ENCODE peak calls at places on chromosomes 6 and 20, in nine cellular contexts. I, B, M, C, P, V, H, O and J are unnamed samples.

GRCh38 chr6:134166529-134167221 is 114.3 kb upstream of the SLC2A12 start:
- DNase-seq in I (no peak), C (peak), H (peak), B (peak), O (no peak), P (no peak), V (peak), M (no peak), J (no peak)

GRCh38 chr20:17228624-17229061 is 1.8 kb downstream of the PCSK2 start:
- DNase-seq in I (no peak), V (no peak), C (no peak), O (no peak), B (no peak), M (no peak), H (no peak), P (no peak), J (no peak)

GRCh38 chr6:140485740-140486467 is 1111.5 kb upstream of the CITED2 start:
- DNase-seq in P (peak), C (peak), H (peak), B (peak), I (no peak), O (peak), M (no peak), V (peak), J (peak)

GRCh38 chr6:137681445-137682009 is 185.5 kb upstream of the TNFAIP3 start:
- DNase-seq in C (no peak), V (no peak), I (no peak), O (no peak), M (no peak), B (no peak), P (no peak), H (no peak), J (no peak)

GRCh38 chr6:158627168-158627939 is 17.2 kb downstream of the DYNLT1 start:
- DNase-seq in I (peak), C (no peak), P (no peak), B (no peak), O (no peak), H (no peak), V (peak), M (no peak), J (no peak)

GRCh38 chr20:32031007-32031958 is 20.8 kb upstream of the HCK start:
- DNase-seq in M (peak), V (peak), H (peak), I (peak), O (peak), B (peak), C (peak), P (peak), J (peak)

GRCh38 chr6:157759028-157759427 is 64.0 kb upstream of the SNX9 start:
- DNase-seq in O (no peak), B (no peak), C (no peak), V (no peak), M (no peak), I (no peak), P (no peak), H (no peak), J (no peak)

GRCh38 chr6:150142657-150143501 is at the start of gene PPP1R14C:
- DNase-seq in M (no peak), H (no peak), O (no peak), C (no peak), I (peak), P (no peak), B (peak), V (no peak), J (no peak)

GRCh38 chr6:107344383-107344782 is 115.0 kb downstream of the PDSS2 start:
- DNase-seq in C (no peak), P (no peak), V (no peak), H (no peak), B (no peak), O (no peak), M (no peak), I (no peak), J (no peak)

GRCh38 chr20:38172344-38172743 is 7.3 kb upstream of the TGM2 start:
- DNase-seq in C (peak), P (no peak), V (no peak), M (no peak), B (peak), O (no peak), I (no peak), H (peak), J (no peak)

GRCh38 chr20:63641792-63642517 is 11.3 kb downstream of the STMN3 start:
- DNase-seq in V (peak), P (peak), I (peak), C (peak), H (peak), M (peak), B (peak), O (no peak), J (no peak)

GRCh38 chr20:33012327-33013189 is 5.1 kb downstream of the BPIFB2 start:
- DNase-seq in M (no peak), P (no peak), V (no peak), H (no peak), O (no peak), I (no peak), B (no peak), C (no peak), J (no peak)

GRCh38 chr20:2156224-2156623 is 54.6 kb downstream of the STK35 start:
- DNase-seq in M (no peak), I (no peak), P (no peak), H (no peak), V (no peak), C (no peak), O (no peak), B (no peak), J (no peak)

GRCh38 chr6:34015576-34015975 is 130.3 kb downstream of the GRM4 start:
- DNase-seq in B (no peak), C (peak), V (no peak), I (no peak), M (no peak), P (no peak), O (no peak), H (peak), J (no peak)

GRCh38 chr20:42204261-42204660 is 586.1 kb upstream of the CHD6 start:
- DNase-seq in B (peak), C (no peak), I (no peak), P (no peak), V (no peak), M (peak), H (no peak), O (no peak), J (no peak)

GRCh38 chr6:42322676-42323075 is 105.0 kb upstream of the MRPS10 start:
- DNase-seq in P (no peak), O (no peak), I (no peak), H (no peak), M (no peak), C (no peak), V (no peak), B (no peak), J (no peak)

GRCh38 chr6:63351995-63352586 is 32.3 kb upstream of the LGSN start:
- DNase-seq in I (no peak), C (peak), H (peak), O (peak), M (no peak), V (no peak), B (peak), P (peak), J (peak)

GRCh38 chr6:26205161-26205624 is 118.0 kb downstream of the HFE start:
- DNase-seq in P (peak), V (peak), H (peak), I (peak), M (peak), O (peak), C (peak), B (peak), J (peak)

GRCh38 chr6:151279891-151280290 is 40.1 kb downstream of the AKAP12 start:
- DNase-seq in B (no peak), H (no peak), I (no peak), M (no peak), V (no peak), C (no peak), P (no peak), O (no peak), J (no peak)

GRCh38 chr6:151275566-151275965 is 35.8 kb downstream of the AKAP12 start:
- DNase-seq in B (no peak), C (no peak), H (no peak), I (no peak), P (no peak), M (no peak), O (no peak), V (no peak), J (no peak)

GRCh38 chr6:151276112-151276745 is 36.5 kb downstream of the AKAP12 start:
- DNase-seq in V (no peak), P (no peak), H (peak), B (peak), M (no peak), C (peak), I (no peak), O (no peak), J (peak)

GRCh38 chr6:151269318-151269995 is 29.7 kb downstream of the AKAP12 start:
- DNase-seq in C (peak), I (no peak), H (peak), M (no peak), O (no peak), B (peak), V (no peak), P (no peak), J (peak)

GRCh38 chr6:151275121-151275520 is 35.4 kb downstream of the AKAP12 start:
- DNase-seq in I (no peak), V (no peak), B (no peak), O (no peak), C (no peak), M (no peak), H (no peak), P (no peak), J (no peak)
- H3K4me3 ChIP-seq in I (no peak), V (no peak), B (no peak), O (no peak), C (no peak), M (no peak), H (no peak), P (no peak), J (no peak)

GRCh38 chr20:19851863-19852262 is 93.8 kb downstream of the RIN2 start:
- DNase-seq in P (no peak), C (no peak), M (no peak), H (no peak), O (no peak), B (no peak), I (peak), V (no peak), J (no peak)

GRCh38 chr20:19855426-19855825 is 97.4 kb downstream of the RIN2 start:
- DNase-seq in M (no peak), I (peak), P (no peak), B (no peak), H (no peak), O (no peak), C (no peak), V (no peak), J (no peak)

GRCh38 chr20:19850190-19850533 is 92.1 kb downstream of the RIN2 start:
- DNase-seq in P (no peak), C (peak), I (peak), H (peak), B (no peak), M (peak), V (no peak), O (no peak), J (no peak)

GRCh38 chr20:19847383-19847782 is 89.3 kb downstream of the RIN2 start:
- DNase-seq in H (no peak), M (no peak), I (peak), P (no peak), B (no peak), V (no peak), C (no peak), O (no peak), J (no peak)

DNA sequence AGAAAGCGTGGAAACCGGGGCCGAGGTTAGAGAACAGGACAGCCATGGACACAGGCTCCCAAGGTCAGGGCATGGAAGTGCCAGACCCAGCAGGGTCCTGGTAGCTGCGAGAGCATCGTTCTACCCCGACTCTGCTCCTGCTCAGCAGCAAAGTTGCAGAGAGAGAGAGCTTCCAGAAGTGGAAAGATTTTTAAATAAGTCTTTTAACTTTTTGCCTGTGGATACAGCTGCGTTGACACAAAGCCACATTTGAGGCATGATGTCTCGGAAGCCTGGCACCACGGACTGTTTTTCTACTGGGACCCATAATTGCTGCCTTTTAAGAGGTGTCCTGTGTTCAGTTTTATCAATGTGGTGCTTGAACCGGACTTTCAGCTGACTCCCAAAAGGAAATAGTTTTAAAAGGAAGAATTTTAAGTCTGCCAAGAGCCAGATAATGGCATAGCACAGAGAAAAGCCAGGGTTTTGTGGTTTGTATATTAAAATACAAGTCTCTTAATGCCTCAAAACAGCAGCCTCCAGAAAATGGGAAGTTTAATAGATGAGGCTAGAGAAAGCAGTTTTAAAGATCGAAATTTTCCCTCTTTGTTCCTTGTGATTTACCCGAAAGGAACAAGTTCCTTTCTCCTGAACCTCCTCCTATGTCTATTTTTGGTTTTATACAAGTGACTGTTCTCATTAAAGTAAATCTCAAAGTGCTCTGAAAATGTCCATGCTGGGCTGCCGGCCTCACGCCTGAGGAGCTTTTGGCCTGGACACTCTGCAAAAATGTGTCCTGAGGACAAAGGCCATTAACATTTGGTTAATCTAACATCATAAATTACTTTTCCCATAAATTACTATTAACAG is 91.5 kb downstream of the RIN2 start:
- DNase-seq in O (no peak), P (no peak), B (no peak), H (peak), I (peak), C (peak), V (no peak), M (no peak), J (no peak)
- H3K4me3 ChIP-seq in O (no peak), P (no peak), B (no peak), H (no peak), I (no peak), C (no peak), V (no peak), M (no peak), J (no peak)

DNA sequence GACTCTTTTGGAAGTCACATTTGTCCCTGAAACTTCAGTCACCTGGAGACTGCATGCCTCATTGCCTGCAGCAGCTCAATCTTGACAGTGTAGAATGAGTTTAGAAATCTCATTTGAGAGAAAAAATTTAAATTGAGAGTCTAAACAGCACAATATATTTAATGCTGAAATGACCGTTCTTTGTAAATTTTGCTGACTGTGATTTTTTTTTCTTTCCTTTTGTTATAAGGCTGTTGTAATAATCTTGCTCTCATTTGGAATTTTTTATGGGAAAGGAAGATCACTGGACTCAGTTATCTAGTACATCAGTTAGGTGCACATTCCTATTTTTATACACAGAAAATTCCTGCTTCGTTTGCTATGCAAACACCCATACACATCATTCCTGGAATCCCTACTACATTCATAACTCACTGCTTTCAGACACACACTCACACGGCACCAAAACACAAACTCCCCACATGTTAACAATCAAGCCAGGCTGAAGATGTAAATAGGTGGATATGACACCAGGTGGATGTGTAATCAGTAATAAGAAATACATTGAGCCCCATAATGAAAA is 43.8 kb downstream of the PTCHD4 start:
- DNase-seq in O (no peak), I (no peak), H (no peak), M (no peak), C (no peak), V (no peak), P (no peak), B (no peak), J (no peak)
- H3K4me3 ChIP-seq in O (no peak), I (no peak), H (no peak), M (no peak), C (no peak), V (no peak), P (no peak), B (no peak), J (no peak)

GRCh38 chr6:143743256-143744166 is 65.7 kb downstream of the PHACTR2 start:
- DNase-seq in V (no peak), H (peak), I (peak), P (no peak), B (peak), M (no peak), O (no peak), C (peak), J (no peak)

GRCh38 chr6:143744593-143745151 is 66.9 kb downstream of the PHACTR2 start:
- DNase-seq in O (no peak), M (no peak), C (no peak), V (peak), B (peak), I (peak), H (no peak), P (no peak), J (no peak)

GRCh38 chr6:143747347-143747842 is 69.6 kb downstream of the PHACTR2 start:
- DNase-seq in M (no peak), O (no peak), H (no peak), C (no peak), B (no peak), P (no peak), V (no peak), I (peak), J (no peak)

GRCh38 chr6:143745160-143746133 is 67.7 kb downstream of the PHACTR2 start:
- DNase-seq in V (peak), P (no peak), O (no peak), I (peak), H (peak), C (peak), B (peak), M (peak), J (peak)

DNA sequence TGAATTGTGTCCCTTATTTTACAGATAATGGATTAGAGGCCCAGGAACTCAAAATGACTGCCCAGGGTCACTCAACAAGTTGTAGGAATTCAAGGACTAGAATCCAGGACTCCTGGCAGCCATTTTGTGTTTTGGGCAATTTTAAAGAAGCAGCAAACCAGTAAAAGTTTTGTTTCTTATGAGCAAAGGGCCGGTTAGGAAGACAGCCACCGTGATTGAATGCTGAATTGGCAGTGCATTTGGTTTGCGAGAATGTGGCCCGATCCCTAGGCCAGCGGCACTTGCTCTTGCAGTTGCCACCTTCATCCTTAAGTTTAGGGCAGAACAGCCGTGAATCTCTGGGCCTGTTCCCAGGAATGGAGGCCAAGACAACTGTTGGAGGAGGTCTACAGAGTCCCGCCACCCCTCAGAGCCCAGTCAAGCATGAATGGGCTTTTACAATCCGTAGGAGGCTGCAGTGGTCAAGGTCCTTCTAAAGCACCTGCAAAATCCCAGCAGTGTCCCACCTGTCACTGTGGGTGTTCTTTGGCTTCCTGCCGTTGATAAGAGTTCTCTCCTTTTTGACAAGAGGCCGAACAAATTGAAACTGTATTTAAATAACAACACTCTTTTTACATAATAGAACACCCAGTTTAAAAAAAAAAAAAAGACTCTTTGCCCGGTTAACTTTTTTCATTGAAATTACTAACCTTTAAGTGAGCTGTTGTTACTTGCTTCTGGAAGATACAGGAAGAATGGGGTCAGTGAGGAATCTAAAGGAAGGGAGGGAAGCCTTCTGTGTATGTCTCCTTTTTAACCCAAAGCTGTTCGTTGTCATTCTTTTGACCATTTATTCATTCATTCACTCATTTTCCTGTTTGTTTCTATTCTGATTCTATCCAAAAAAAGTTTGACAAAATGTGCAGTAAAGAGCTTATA is 68.7 kb downstream of the PHACTR2 start:
- DNase-seq in H (peak), M (no peak), P (no peak), O (no peak), V (no peak), I (peak), B (peak), C (no peak), J (no peak)
- H3K4me3 ChIP-seq in H (no peak), M (no peak), P (no peak), O (peak), V (peak), I (no peak), B (no peak), C (no peak), J (no peak)

GRCh38 chr6:32604434-32604877 is 14.8 kb upstream of the HLA-DRB1 start:
- DNase-seq in O (no peak), I (no peak), V (no peak), C (peak), M (no peak), H (no peak), B (no peak), P (no peak), J (no peak)
- H3K4me3 ChIP-seq in O (no peak), I (no peak), V (no peak), C (no peak), M (no peak), H (no peak), B (no peak), P (no peak), J (no peak)

GRCh38 chr6:56916849-56917551 is 37.9 kb upstream of the BEND6 start:
- DNase-seq in B (no peak), H (peak), C (no peak), V (no peak), M (no peak), O (no peak), P (no peak), I (no peak), J (no peak)

GRCh38 chr6:56913276-56914138 is 41.4 kb upstream of the BEND6 start:
- DNase-seq in P (no peak), I (no peak), M (no peak), O (no peak), H (no peak), V (no peak), B (no peak), C (no peak), J (no peak)

GRCh38 chr6:56911847-56912246 is 43.1 kb upstream of the BEND6 start:
- DNase-seq in V (no peak), O (peak), M (no peak), H (peak), P (no peak), I (no peak), C (peak), B (peak), J (peak)

GRCh38 chr6:56915832-56916231 is 39.1 kb upstream of the BEND6 start:
- DNase-seq in M (no peak), H (no peak), B (no peak), O (no peak), I (no peak), V (no peak), C (no peak), P (no peak), J (no peak)

GRCh38 chr6:56914791-56915658 is 39.9 kb upstream of the BEND6 start:
- DNase-seq in C (no peak), B (no peak), H (no peak), V (no peak), O (no peak), I (no peak), M (no peak), P (peak), J (no peak)
- H3K4me3 ChIP-seq in C (no peak), B (no peak), H (no peak), V (no peak), O (no peak), I (no peak), M (no peak), P (no peak), J (no peak)